ENCODE peak calls at places on chromosome X, in nine cellular contexts. G, F, W, V, D, C, Y, N and I are unnamed samples.

GRCh38 chrX:150680974-150681373 is 12.2 kb upstream of the MTMR1 start:
- DNase-seq in Y (no peak), V (peak), F (peak), N (peak), C (no peak), D (no peak), G (no peak), W (peak), I (no peak)

GRCh38 chrX:45849261-45849660 is 648.6 kb upstream of the DIPK2B start:
- DNase-seq in W (peak), V (peak), G (no peak), C (no peak), N (peak), D (no peak), Y (peak), F (peak), I (peak)

GRCh38 chrX:12567857-12568256 is 223.4 kb upstream of the PRPS2 start:
- DNase-seq in Y (no peak), G (no peak), W (peak), N (peak), D (no peak), V (peak), F (no peak), C (no peak), I (peak)

GRCh38 chrX:29518100-29518499 is 697.3 kb upstream of the MAGEB2 start:
- DNase-seq in F (no peak), G (no peak), N (no peak), V (no peak), D (no peak), C (no peak), Y (no peak), W (no peak), I (no peak)

GRCh38 chrX:45851434-45851991 is 650.8 kb upstream of the DIPK2B start:
- DNase-seq in W (no peak), F (peak), N (peak), D (no peak), C (no peak), Y (no peak), V (peak), G (no peak), I (peak)

GRCh38 chrX:81301877-81302276 is 100.0 kb downstream of the SH3BGRL start:
- DNase-seq in V (no peak), W (peak), C (no peak), F (no peak), D (no peak), G (no peak), N (peak), Y (no peak), I (peak)

GRCh38 chrX:103376979-103377324 is 614 bp downstream of the BEX3 start:
- DNase-seq in D (no peak), Y (no peak), N (peak), F (no peak), G (no peak), W (peak), C (no peak), V (no peak), I (no peak)

GRCh38 chrX:48939417-48940228 is 17.8 kb downstream of the OTUD5 start:
- DNase-seq in Y (no peak), W (no peak), V (no peak), D (no peak), C (peak), G (no peak), F (peak), N (no peak), I (no peak)

GRCh38 chrX:51047950-51048349 is 137.4 kb downstream of the BMP15 start:
- DNase-seq in F (no peak), C (no peak), N (no peak), Y (no peak), G (no peak), V (peak), W (no peak), D (no peak), I (no peak)

GRCh38 chrX:11786862-11787261 is 28.8 kb downstream of the MSL3 start:
- DNase-seq in D (no peak), Y (no peak), W (peak), G (no peak), V (no peak), C (no peak), N (no peak), F (peak), I (no peak)

GRCh38 chrX:21993265-21993664 is 38.9 kb upstream of the PHEX start:
- DNase-seq in F (no peak), Y (no peak), C (no peak), D (no peak), V (no peak), W (peak), G (no peak), N (no peak), I (no peak)

GRCh38 chrX:106401965-106402559 is 209.7 kb upstream of the RADX start:
- DNase-seq in D (no peak), Y (no peak), F (no peak), V (no peak), W (no peak), G (no peak), C (no peak), N (no peak), I (no peak)

GRCh38 chrX:19121898-19122640 is at the start of gene ADGRG2:
- DNase-seq in G (no peak), V (no peak), W (peak), D (no peak), F (no peak), Y (no peak), C (no peak), N (peak), I (no peak)

GRCh38 chrX:2498781-2499302 is 1.9 kb downstream of the DHRSX start:
- DNase-seq in V (peak), D (no peak), G (no peak), Y (no peak), N (peak), W (peak), F (no peak), C (no peak), I (no peak)

GRCh38 chrX:69263421-69263820 is 98.2 kb upstream of the PJA1 start:
- DNase-seq in N (no peak), Y (no peak), G (no peak), W (no peak), C (no peak), D (no peak), V (no peak), F (no peak), I (no peak)

GRCh38 chrX:121085612-121086010 is 38.2 kb downstream of the GLUD2 start:
- DNase-seq in F (no peak), G (no peak), Y (no peak), C (no peak), N (no peak), D (no peak), V (no peak), W (no peak), I (no peak)

GRCh38 chrX:46796574-46797191 is 37.8 kb upstream of the SLC9A7 start:
- DNase-seq in C (peak), F (peak), V (peak), N (peak), G (peak), D (peak), W (peak), Y (peak), I (peak)

GRCh38 chrX:18938710-18939109 is 45.2 kb downstream of the PHKA2 start:
- DNase-seq in F (no peak), G (no peak), N (peak), V (no peak), D (no peak), W (no peak), Y (no peak), C (no peak), I (peak)

GRCh38 chrX:12113321-12113720 is 25.0 kb upstream of the FRMPD4 start:
- DNase-seq in V (no peak), Y (no peak), W (no peak), N (no peak), F (no peak), D (no peak), G (no peak), C (no peak), I (no peak)

GRCh38 chrX:52821079-52821760 is 10.1 kb downstream of the XAGE5 start:
- DNase-seq in V (no peak), C (no peak), D (no peak), F (no peak), W (no peak), G (no peak), N (no peak), Y (no peak), I (no peak)

GRCh38 chrX:20742106-20742505 is 475.4 kb upstream of the RPS6KA3 start:
- DNase-seq in Y (peak), G (no peak), W (no peak), N (no peak), V (no peak), D (no peak), F (no peak), C (no peak), I (no peak)

GRCh38 chrX:150363561-150364346 is 637 bp downstream of the MAMLD1 start:
- DNase-seq in F (peak), Y (peak), D (no peak), V (peak), C (peak), N (peak), G (no peak), W (peak), I (peak)